ENCODE peak calls at places on chromosomes 3 and 15, in six cellular contexts. U, H, M, Q, S and B are unnamed samples.

GRCh38 chr3:102060814-102061213 is 211.5 kb downstream of the NFKBIZ start:
- DNase-seq in U (no peak), H (no peak), M (peak; percentile 63), Q (no peak), S (no peak), B (no peak)

GRCh38 chr15:36024066-36024465 is 478.1 kb upstream of the DPH6 start:
- DNase-seq in U (no peak), H (no peak), M (no peak), Q (no peak), S (no peak), B (no peak)

GRCh38 chr3:57064615-57065014 is 4.2 kb downstream of the SPATA12 start:
- DNase-seq in U (no peak), H (no peak), M (no peak), Q (no peak), S (no peak), B (no peak)

GRCh38 chr3:198107840-198108734 is 148.1 kb downstream of the LMLN start:
- DNase-seq in U (peak; percentile 22), H (no peak), M (peak; percentile 32), Q (no peak), S (no peak), B (peak; percentile 3)

GRCh38 chr3:174498638-174499037 is 360.5 kb upstream of the NAALADL2 start:
- DNase-seq in U (no peak), H (no peak), M (no peak), Q (peak; percentile 42), S (no peak), B (peak; percentile 10)

GRCh38 chr3:109187390-109187789 is 50.9 kb downstream of the C3orf85 start:
- DNase-seq in U (no peak), H (no peak), M (no peak), Q (no peak), S (no peak), B (no peak)

GRCh38 chr3:138477801-138478200 is 43.4 kb downstream of the ESYT3 start:
- DNase-seq in U (no peak), H (no peak), M (no peak), Q (no peak), S (no peak), B (no peak)

GRCh38 chr3:189204467-189204866 is 32.7 kb downstream of the TPRG1 start:
- DNase-seq in U (no peak), H (no peak), M (no peak), Q (no peak), S (no peak), B (no peak)

GRCh38 chr3:167882057-167882667 is 146.6 kb downstream of the SERPINI1 start:
- DNase-seq in U (no peak), H (peak; percentile 39), M (peak; percentile 73), Q (peak; percentile 35), S (no peak), B (peak; percentile 3)

GRCh38 chr15:25783607-25784131 is 79.5 kb downstream of the ATP10A start:
- DNase-seq in U (no peak), H (no peak), M (peak; percentile 28), Q (no peak), S (no peak), B (no peak)

GRCh38 chr15:53297828-53298227 is 461.6 kb downstream of the WDR72 start:
- DNase-seq in U (no peak), H (no peak), M (no peak), Q (no peak), S (no peak), B (no peak)

GRCh38 chr3:106013971-106014370 is 145.2 kb upstream of the CBLB start:
- DNase-seq in U (no peak), H (no peak), M (peak; percentile 98), Q (peak; percentile 93), S (peak; percentile 50), B (peak; percentile 83)

GRCh38 chr15:29563112-29563511 is 259.2 kb downstream of the TJP1 start:
- DNase-seq in U (no peak), H (no peak), M (no peak), Q (no peak), S (no peak), B (no peak)

GRCh38 chr3:23085256-23085655 is 117.9 kb upstream of the UBE2E2 start:
- DNase-seq in U (no peak), H (no peak), M (no peak), Q (peak; percentile 43), S (no peak), B (no peak)

GRCh38 chr3:58333206-58334012 is 717 bp downstream of the PXK start:
- DNase-seq in U (peak; percentile 50), H (no peak), M (peak; percentile 40), Q (no peak), S (no peak), B (no peak)

GRCh38 chr15:88258021-88258641 is 1.6 kb upstream of the NTRK3 start:
- DNase-seq in U (peak; percentile 37), H (peak; percentile 16), M (no peak), Q (no peak), S (no peak), B (no peak)

GRCh38 chr3:138594150-138594934 is at the start of gene CEP70:
- DNase-seq in U (peak; percentile 97), H (peak; percentile 90), M (peak; percentile 93), Q (peak; percentile 85), S (peak; percentile 87), B (peak; percentile 85)

GRCh38 chr3:194139085-194139976 is 3.4 kb downstream of the HES1 start:
- DNase-seq in U (peak; percentile 27), H (no peak), M (peak; percentile 83), Q (peak; percentile 87), S (no peak), B (no peak)

GRCh38 chr15:61141497-61142125 is 87.5 kb downstream of the RORA start:
- DNase-seq in U (peak; percentile 17), H (no peak), M (no peak), Q (no peak), S (no peak), B (no peak)

GRCh38 chr15:79076661-79077060 is 13.9 kb downstream of the RASGRF1 start:
- DNase-seq in U (no peak), H (no peak), M (no peak), Q (no peak), S (no peak), B (no peak)

GRCh38 chr15:79075256-79075655 is 15.3 kb downstream of the RASGRF1 start:
- DNase-seq in U (no peak), H (no peak), M (no peak), Q (no peak), S (no peak), B (no peak)

GRCh38 chr15:79082363-79083070 is 8.1 kb downstream of the RASGRF1 start:
- DNase-seq in U (no peak), H (no peak), M (no peak), Q (no peak), S (no peak), B (no peak)

GRCh38 chr15:79078003-79078402 is 12.6 kb downstream of the RASGRF1 start:
- DNase-seq in U (no peak), H (no peak), M (no peak), Q (no peak), S (no peak), B (no peak)

DNA sequence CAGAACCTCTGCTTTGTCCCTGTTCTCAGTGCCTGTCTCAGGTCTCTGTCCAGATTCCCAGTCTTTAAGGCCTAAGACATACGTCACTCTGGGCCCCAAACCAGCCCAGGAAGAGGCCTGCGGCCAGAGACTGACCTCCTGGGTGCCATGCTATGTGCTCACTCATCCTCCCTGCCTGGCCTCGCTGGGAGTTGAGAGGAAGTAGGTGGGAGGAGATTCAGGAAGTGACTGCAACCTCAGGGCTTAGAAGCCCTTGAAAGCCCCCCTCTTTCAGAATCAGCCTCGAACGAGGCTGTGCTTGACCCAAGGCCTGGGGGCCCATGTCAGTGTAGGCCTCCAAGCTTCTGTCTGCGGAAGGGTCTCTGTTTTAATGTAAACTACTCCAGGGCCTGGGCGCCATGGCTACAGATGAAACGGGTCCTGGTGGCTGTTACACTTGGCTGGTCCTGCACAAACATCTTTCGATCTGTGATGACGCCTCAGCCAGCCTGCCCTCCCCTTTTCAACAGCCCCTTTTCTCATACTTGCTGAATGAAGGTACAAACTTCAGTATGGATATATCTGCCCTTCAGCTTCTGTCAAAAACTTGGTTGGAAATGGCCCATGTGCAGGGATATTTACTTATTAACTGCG is 11.7 kb downstream of the RASGRF1 start:
- DNase-seq in U (no peak), H (no peak), M (no peak), Q (no peak), S (no peak), B (no peak)
- H3K4me3 ChIP-seq in U (no peak overlapping the region), H (no peak overlapping the region), M (no peak overlapping the region), Q (no peak overlapping the region), S (no peak overlapping the region), B (no peak overlapping the region)

GRCh38 chr15:93217343-93217742 is 128.3 kb upstream of the RGMA start:
- DNase-seq in U (no peak), H (no peak), M (no peak), Q (no peak), S (no peak), B (no peak)

GRCh38 chr15:93223803-93224202 is 134.8 kb upstream of the RGMA start:
- DNase-seq in U (no peak), H (no peak), M (no peak), Q (no peak), S (no peak), B (no peak)

GRCh38 chr15:93219859-93220258 is 130.8 kb upstream of the RGMA start:
- DNase-seq in U (no peak), H (no peak), M (no peak), Q (no peak), S (no peak), B (no peak)

GRCh38 chr15:93221754-93222153 is 132.7 kb upstream of the RGMA start:
- DNase-seq in U (no peak), H (no peak), M (no peak), Q (no peak), S (no peak), B (no peak)
- TF ChIP-seq CTCF in U (no peak), H (no peak), M (no peak), Q (no peak), S (no peak), B (no peak)

GRCh38 chr3:67655364-67656121 is 1.1 kb upstream of the SUCLG2 start:
- DNase-seq in U (peak; percentile 30), H (no peak), M (no peak), Q (no peak), S (no peak), B (no peak)
- H3K27ac ChIP-seq in U (no peak overlapping the region), H (no peak overlapping the region), M (no peak overlapping the region), Q (no peak overlapping the region), S (peak overlapping the region; percentile 94), B (no peak overlapping the region)

GRCh38 chr3:184335661-184336483 is 1.5 kb upstream of the FAM131A start:
- DNase-seq in U (peak; percentile 90), H (peak; percentile 61), M (peak; percentile 75), Q (peak; percentile 61), S (no peak), B (no peak)
- H3K4me3 ChIP-seq in U (peak overlapping the region; percentile 87), H (peak overlapping the region; percentile 73), M (peak overlapping the region; percentile 71), Q (peak overlapping the region; percentile 62), S (peak overlapping the region; percentile 53), B (peak overlapping the region; percentile 69)

DNA sequence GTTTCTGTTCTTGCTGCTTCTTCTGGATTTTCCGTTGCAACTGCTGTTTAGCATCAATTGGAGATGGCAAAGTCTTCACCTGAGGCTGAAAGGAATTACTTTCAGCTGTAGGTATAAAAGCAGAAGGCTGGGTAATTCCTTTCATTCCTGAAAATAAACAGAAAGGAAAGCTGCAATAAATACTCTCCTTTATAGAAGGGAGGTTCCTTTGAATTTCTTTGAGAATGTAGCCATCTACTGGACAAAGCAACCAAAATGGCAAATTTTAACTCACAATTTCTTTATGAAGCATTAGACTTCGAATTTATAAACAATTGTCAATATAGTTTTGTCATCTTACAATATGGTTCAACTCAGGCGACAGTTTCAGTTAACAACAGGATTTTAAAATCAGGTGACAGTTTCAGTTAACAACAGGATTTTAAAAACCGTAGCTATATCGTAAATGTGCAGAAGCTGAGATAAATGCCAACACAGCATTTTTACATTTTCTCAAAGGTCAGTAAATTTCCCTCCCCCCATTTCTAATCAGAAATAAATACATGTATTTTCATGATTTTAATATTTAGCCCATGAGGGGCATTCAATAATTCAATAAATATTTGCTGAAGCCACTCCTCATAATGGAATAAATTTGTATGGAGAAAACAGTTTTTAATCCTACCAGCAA is 105.0 kb upstream of the NEDD4 start:
- DNase-seq in U (no peak), H (no peak), M (peak; percentile 32), Q (no peak), S (no peak), B (no peak)
- TF ChIP-seq CTCF in U (no peak), H (peak; percentile 2), M (peak; percentile 52), Q (no peak), S (no peak), B (peak; percentile 42)